ENCODE peak calls at places on chromosomes 12 and 14, in nine cellular contexts. One of them, this sample, is unnamed.

GRCh38 chr12:132404956-132405741 is 75.8 kb upstream of the GALNT9 start:
- DNase-seq in lung microvascular endothelial cell: no peak
- DNase-seq in lower leg skin: no peak
- DNase-seq in stimulated activated CD4-positive, alpha-beta T cell treated with anti-CD3 and anti-CD28 coated beads, Interleukin-15, amount 100 ng/mL, for 24 hours: no peak
- DNase-seq in non-pigmented ciliary epithelial cell: no peak
- DNase-seq in astrocyte of the spinal cord: no peak
- DNase-seq in WTC11: no peak
- DNase-seq in left kidney: no peak
- DNase-seq in T-helper 9 cell: no peak
- DNase-seq in this sample: no peak

GRCh38 chr14:57486767-57487379 is 6.8 kb downstream of the CCDC198 start:
- DNase-seq in stimulated activated CD4-positive, alpha-beta T cell treated with anti-CD3 and anti-CD28 coated beads, Interleukin-15, amount 100 ng/mL, for 24 hours: no peak
- DNase-seq in lung microvascular endothelial cell: peak
- DNase-seq in non-pigmented ciliary epithelial cell: peak
- DNase-seq in T-helper 9 cell: no peak
- DNase-seq in left kidney: peak
- DNase-seq in WTC11: no peak
- DNase-seq in lower leg skin: no peak
- DNase-seq in astrocyte of the spinal cord: peak
- DNase-seq in this sample: peak

GRCh38 chr14:30389134-30389900 is 169.6 kb upstream of the G2E3 start:
- DNase-seq in lower leg skin: no peak
- DNase-seq in T-helper 9 cell: no peak
- DNase-seq in astrocyte of the spinal cord: peak
- DNase-seq in left kidney: no peak
- DNase-seq in WTC11: no peak
- DNase-seq in stimulated activated CD4-positive, alpha-beta T cell treated with anti-CD3 and anti-CD28 coated beads, Interleukin-15, amount 100 ng/mL, for 24 hours: no peak
- DNase-seq in non-pigmented ciliary epithelial cell: no peak
- DNase-seq in lung microvascular endothelial cell: no peak
- DNase-seq in this sample: no peak

GRCh38 chr12:12749433-12749832 is 32.3 kb downstream of the CDKN1B start:
- DNase-seq in stimulated activated CD4-positive, alpha-beta T cell treated with anti-CD3 and anti-CD28 coated beads, Interleukin-15, amount 100 ng/mL, for 24 hours: no peak
- DNase-seq in lower leg skin: no peak
- DNase-seq in non-pigmented ciliary epithelial cell: no peak
- DNase-seq in left kidney: no peak
- DNase-seq in lung microvascular endothelial cell: no peak
- DNase-seq in WTC11: no peak
- DNase-seq in astrocyte of the spinal cord: peak
- DNase-seq in T-helper 9 cell: no peak
- DNase-seq in this sample: no peak

GRCh38 chr12:99498756-99499155 is 148.8 kb upstream of the GARIN6 start:
- DNase-seq in stimulated activated CD4-positive, alpha-beta T cell treated with anti-CD3 and anti-CD28 coated beads, Interleukin-15, amount 100 ng/mL, for 24 hours: no peak
- DNase-seq in left kidney: no peak
- DNase-seq in T-helper 9 cell: no peak
- DNase-seq in astrocyte of the spinal cord: peak
- DNase-seq in non-pigmented ciliary epithelial cell: peak
- DNase-seq in WTC11: no peak
- DNase-seq in lung microvascular endothelial cell: no peak
- DNase-seq in lower leg skin: no peak
- DNase-seq in this sample: no peak

GRCh38 chr14:74401504-74402241 is 24.3 kb downstream of the SYNDIG1L start:
- DNase-seq in WTC11: peak
- DNase-seq in lower leg skin: peak
- DNase-seq in astrocyte of the spinal cord: no peak
- DNase-seq in stimulated activated CD4-positive, alpha-beta T cell treated with anti-CD3 and anti-CD28 coated beads, Interleukin-15, amount 100 ng/mL, for 24 hours: peak
- DNase-seq in T-helper 9 cell: peak
- DNase-seq in lung microvascular endothelial cell: peak
- DNase-seq in left kidney: peak
- DNase-seq in non-pigmented ciliary epithelial cell: no peak
- DNase-seq in this sample: no peak

GRCh38 chr14:97021001-97021400 is 223.8 kb downstream of the VRK1 start:
- DNase-seq in non-pigmented ciliary epithelial cell: no peak
- DNase-seq in lower leg skin: no peak
- DNase-seq in stimulated activated CD4-positive, alpha-beta T cell treated with anti-CD3 and anti-CD28 coated beads, Interleukin-15, amount 100 ng/mL, for 24 hours: no peak
- DNase-seq in left kidney: no peak
- DNase-seq in lung microvascular endothelial cell: no peak
- DNase-seq in astrocyte of the spinal cord: no peak
- DNase-seq in WTC11: no peak
- DNase-seq in T-helper 9 cell: no peak
- DNase-seq in this sample: no peak

GRCh38 chr12:65532744-65533143 is 254.3 kb downstream of the MSRB3 start:
- DNase-seq in lower leg skin: no peak
- DNase-seq in lung microvascular endothelial cell: peak
- DNase-seq in left kidney: peak
- DNase-seq in non-pigmented ciliary epithelial cell: peak
- DNase-seq in WTC11: no peak
- DNase-seq in astrocyte of the spinal cord: peak
- DNase-seq in stimulated activated CD4-positive, alpha-beta T cell treated with anti-CD3 and anti-CD28 coated beads, Interleukin-15, amount 100 ng/mL, for 24 hours: no peak
- DNase-seq in T-helper 9 cell: no peak
- DNase-seq in this sample: peak

GRCh38 chr12:12194206-12194605 is 72.6 kb downstream of the LRP6 start:
- DNase-seq in WTC11: no peak
- DNase-seq in astrocyte of the spinal cord: peak
- DNase-seq in T-helper 9 cell: no peak
- DNase-seq in non-pigmented ciliary epithelial cell: no peak
- DNase-seq in stimulated activated CD4-positive, alpha-beta T cell treated with anti-CD3 and anti-CD28 coated beads, Interleukin-15, amount 100 ng/mL, for 24 hours: no peak
- DNase-seq in left kidney: no peak
- DNase-seq in lung microvascular endothelial cell: peak
- DNase-seq in lower leg skin: no peak
- DNase-seq in this sample: peak

GRCh38 chr14:22382395-22382794 is 206.6 kb downstream of the DAD1 start:
- DNase-seq in stimulated activated CD4-positive, alpha-beta T cell treated with anti-CD3 and anti-CD28 coated beads, Interleukin-15, amount 100 ng/mL, for 24 hours: no peak
- DNase-seq in lung microvascular endothelial cell: no peak
- DNase-seq in left kidney: no peak
- DNase-seq in WTC11: no peak
- DNase-seq in lower leg skin: no peak
- DNase-seq in non-pigmented ciliary epithelial cell: no peak
- DNase-seq in T-helper 9 cell: no peak
- DNase-seq in astrocyte of the spinal cord: no peak
- DNase-seq in this sample: no peak

GRCh38 chr12:6084261-6084968 is 40.1 kb downstream of the VWF start:
- DNase-seq in left kidney: peak
- DNase-seq in lung microvascular endothelial cell: peak
- DNase-seq in T-helper 9 cell: no peak
- DNase-seq in lower leg skin: peak
- DNase-seq in astrocyte of the spinal cord: peak
- DNase-seq in non-pigmented ciliary epithelial cell: no peak
- DNase-seq in stimulated activated CD4-positive, alpha-beta T cell treated with anti-CD3 and anti-CD28 coated beads, Interleukin-15, amount 100 ng/mL, for 24 hours: no peak
- DNase-seq in WTC11: no peak
- DNase-seq in this sample: peak

This sample was measured in amniotic epithelial cell.